ENCODE peak calls at places on chromosomes 16 and 17, in five cellular contexts. U is colonic mucosa, H is IMR-90, E is neural progenitor cell, S is fibroblast of lung. X is an unnamed sample.

GRCh38 chr16:798666-799065 is 1.9 kb downstream of the GNG13 start:
- DNase-seq in E (no peak), S (no peak), U (no peak), H (no peak), X (no peak)

GRCh38 chr16:86799367-86799766 is 221.0 kb downstream of the FOXL1 start:
- DNase-seq in U (no peak), E (no peak), H (no peak), S (no peak), X (no peak)

GRCh38 chr17:44591223-44591622 is 33.9 kb downstream of the FZD2 start:
- DNase-seq in E (no peak), U (no peak), S (no peak), H (peak), X (no peak)

GRCh38 chr17:44904001-44904984 is 5.0 kb upstream of the EFTUD2 start:
- DNase-seq in S (no peak), U (no peak), H (no peak), E (no peak), X (no peak)

GRCh38 chr16:3141781-3142311 is 7.0 kb downstream of the ZNF213 start:
- DNase-seq in H (no peak), U (no peak), S (no peak), E (no peak), X (no peak)

GRCh38 chr16:69509125-69509524 is 56.6 kb upstream of the NFAT5 start:
- DNase-seq in H (no peak), U (no peak), S (no peak), E (no peak), X (no peak)

GRCh38 chr17:61477204-61477834 is 25.1 kb downstream of the TBX4 start:
- DNase-seq in U (no peak), S (no peak), E (no peak), H (no peak), X (no peak)

GRCh38 chr16:69373019-69373418 is 12.8 kb downstream of the TERF2 start:
- DNase-seq in S (no peak), E (no peak), H (no peak), U (peak), X (no peak)

GRCh38 chr16:85201566-85201965 is 89.3 kb upstream of the CIBAR2 start:
- DNase-seq in U (no peak), E (peak), S (peak), H (peak), X (no peak)

GRCh38 chr16:55817236-55817912 is 15.5 kb downstream of the CES1 start:
- DNase-seq in U (no peak), S (no peak), E (no peak), H (no peak), X (no peak)

DNA sequence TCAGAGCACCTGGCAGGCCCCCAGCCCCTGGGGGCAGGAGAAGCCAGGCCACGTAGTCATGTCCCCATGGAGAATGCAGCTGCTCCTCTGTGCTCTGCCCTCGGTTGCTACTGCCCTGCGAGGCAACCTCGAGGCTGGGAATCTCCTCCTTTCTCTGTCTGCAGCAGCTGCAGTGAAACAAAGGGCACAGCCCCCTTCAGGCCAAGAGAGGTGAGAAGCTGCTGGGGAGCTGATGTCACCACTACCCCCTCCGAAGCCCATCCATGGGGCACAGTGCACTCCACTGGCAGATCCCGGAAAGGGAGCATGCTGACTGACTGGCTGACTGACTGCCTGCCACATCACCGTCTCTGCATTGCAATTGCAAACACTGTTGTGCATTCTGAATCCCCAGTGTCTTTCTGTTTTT is 103.7 kb downstream of the GRIN2A start:
- DNase-seq in S (peak), E (peak), U (no peak), H (no peak), X (no peak)
- TF ChIP-seq CTCF in S (no peak), E (peak), U (no peak), H (no peak), X (peak)

GRCh38 chr17:74443516-74444296 is 11.8 kb downstream of the GPRC5C start:
- DNase-seq in E (no peak), U (no peak), H (no peak), S (no peak), X (no peak)
- H3K4me3 ChIP-seq in E (no peak), U (no peak), H (no peak), S (no peak), X (no peak)

DNA sequence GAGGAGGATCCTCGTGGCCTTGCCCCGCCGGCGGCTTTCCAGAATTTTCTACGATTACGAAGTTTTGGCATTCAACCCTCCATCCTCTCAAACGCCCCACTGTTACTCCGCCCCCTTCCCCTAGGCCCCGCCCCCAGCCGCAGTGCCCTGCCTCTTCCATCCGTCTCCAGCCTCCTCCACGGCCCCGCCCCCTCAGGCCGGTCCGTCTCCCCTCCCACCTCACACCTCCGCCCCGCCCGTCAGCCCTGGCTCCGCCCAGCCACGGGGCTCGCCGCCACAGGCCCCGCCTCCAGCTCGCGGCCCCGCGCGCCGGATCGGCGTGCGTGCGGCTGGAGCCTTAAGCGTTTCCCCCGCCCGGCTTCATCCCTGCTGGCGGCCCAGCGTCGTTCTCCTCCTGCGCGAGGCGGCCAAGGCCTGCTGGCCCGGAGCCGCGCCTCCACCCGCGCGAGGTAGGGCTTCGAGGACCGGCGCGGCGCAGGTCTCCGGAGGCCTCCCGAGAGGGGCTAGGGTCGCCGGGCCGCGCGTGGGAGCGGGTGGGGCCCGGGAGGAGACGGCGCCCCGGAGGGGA is at the start of the genes C17orf67 and DGKE:
- DNase-seq in E (peak), U (peak), S (peak), H (peak), X (peak)
- H3K9ac ChIP-seq in E (no peak), U (peak), S (peak), H (peak), X (peak)

GRCh38 chr17:19812407-19812806 is 55.3 kb downstream of the ULK2 start:
- DNase-seq in S (no peak), U (no peak), H (peak), E (no peak), X (no peak)
- TF ChIP-seq CTCF in S (peak), U (no peak), H (peak), E (peak), X (peak)

GRCh38 chr16:65071371-65072311 is 50.2 kb downstream of the CDH11 start:
- DNase-seq in U (peak), S (peak), H (peak), E (no peak), X (no peak)

GRCh38 chr16:65069766-65070165 is 52.1 kb downstream of the CDH11 start:
- DNase-seq in E (no peak), U (no peak), S (peak), H (peak), X (no peak)

GRCh38 chr16:65068151-65068740 is 53.6 kb downstream of the CDH11 start:
- DNase-seq in H (peak), E (no peak), U (no peak), S (peak), X (no peak)

GRCh38 chr16:65069090-65069489 is 52.8 kb downstream of the CDH11 start:
- DNase-seq in E (no peak), U (no peak), H (peak), S (peak), X (no peak)

GRCh38 chr16:65070831-65071230 is 51.0 kb downstream of the CDH11 start:
- DNase-seq in U (peak), H (peak), E (no peak), S (peak), X (no peak)
- H3K4me3 ChIP-seq in U (no peak), H (no peak), E (no peak), S (peak), X (no peak)

GRCh38 chr17:81418710-81419332 is 23.6 kb downstream of the BAHCC1 start:
- DNase-seq in U (peak), H (peak), E (no peak), S (peak), X (no peak)
- H3K9ac ChIP-seq in U (peak), H (no peak), E (no peak), S (peak), X (no peak)

DNA sequence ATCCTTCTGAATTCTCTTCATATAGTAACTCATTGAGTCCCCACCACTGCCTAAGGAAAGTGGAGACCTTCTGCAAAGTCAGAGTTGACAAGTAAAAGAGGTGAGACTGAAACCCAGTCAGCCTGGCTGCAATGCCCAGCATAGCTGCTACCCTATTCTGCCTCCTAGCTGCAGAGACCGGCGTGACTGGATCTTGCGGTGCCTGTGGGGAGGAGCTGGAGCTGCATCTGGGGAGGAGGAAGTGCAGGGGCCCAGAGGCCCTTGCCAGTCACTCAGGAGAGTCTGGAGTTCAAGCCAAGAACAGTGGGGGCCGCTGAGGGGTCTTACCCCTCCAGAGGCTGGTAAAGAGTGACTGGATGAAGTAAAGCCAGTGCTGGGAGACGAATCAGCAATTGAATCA is 35.0 kb upstream of the ZNF423 start:
- DNase-seq in H (no peak), S (no peak), U (peak), E (peak), X (peak)
- TF ChIP-seq CTCF in H (no peak), S (peak), U (peak), E (peak), X (peak)

X was measured in DND-41.